ENCODE peak calls at places on chromosomes 11 and 22, in five cellular contexts. Y is GM12878, V is K562, M is A549, D is HepG2. B is an unnamed sample.

GRCh38 chr11:65912840-65913239 is 6.0 kb downstream of the C11orf68 start:
- DNase-seq in M (peak), Y (no peak), V (no peak), D (no peak), B (no peak)

GRCh38 chr11:108593214-108593909 is at the start of gene EXPH5:
- DNase-seq in D (peak), V (peak), M (peak), Y (peak), B (peak)

GRCh38 chr11:70810131-70810530 is 411.8 kb downstream of the CTTN start:
- DNase-seq in Y (no peak), V (no peak), D (no peak), M (no peak), B (no peak)

GRCh38 chr11:113167599-113167998 is 146.8 kb upstream of the TTC12 start:
- DNase-seq in M (no peak), D (no peak), Y (no peak), V (peak), B (no peak)

GRCh38 chr22:49728566-49729271 is 99.0 kb downstream of the BRD1 start:
- DNase-seq in V (no peak), M (no peak), Y (no peak), D (no peak), B (no peak)

GRCh38 chr22:43476341-43476740 is 64.5 kb downstream of the MPPED1 start:
- DNase-seq in V (no peak), Y (no peak), D (peak), M (peak), B (no peak)

GRCh38 chr11:17276236-17277023 is at the start of gene NUCB2:
- DNase-seq in Y (peak), D (peak), M (peak), V (peak), B (peak)

GRCh38 chr22:45009881-45010531 is at the start of gene PHF21B:
- DNase-seq in M (peak), Y (no peak), V (peak), D (no peak), B (no peak)

GRCh38 chr11:504053-504993 is 2.7 kb downstream of the RNH1 start:
- DNase-seq in V (peak), D (no peak), M (no peak), Y (no peak), B (no peak)

GRCh38 chr22:18997925-18998315 is 61.8 kb upstream of the PRODH start:
- DNase-seq in D (no peak), M (no peak), V (peak), Y (no peak), B (no peak)

GRCh38 chr22:40524392-40525249 is 111.9 kb downstream of the MRTFA start:
- DNase-seq in V (peak), M (peak), D (peak), Y (no peak), B (no peak)

GRCh38 chr11:117600261-117600783 is 196.7 kb downstream of the DSCAML1 start:
- DNase-seq in Y (no peak), V (no peak), D (no peak), M (no peak), B (no peak)

GRCh38 chr11:10490032-10490397 is 35.0 kb downstream of the AMPD3 start:
- DNase-seq in Y (no peak), V (peak), D (no peak), M (no peak), B (no peak)

DNA sequence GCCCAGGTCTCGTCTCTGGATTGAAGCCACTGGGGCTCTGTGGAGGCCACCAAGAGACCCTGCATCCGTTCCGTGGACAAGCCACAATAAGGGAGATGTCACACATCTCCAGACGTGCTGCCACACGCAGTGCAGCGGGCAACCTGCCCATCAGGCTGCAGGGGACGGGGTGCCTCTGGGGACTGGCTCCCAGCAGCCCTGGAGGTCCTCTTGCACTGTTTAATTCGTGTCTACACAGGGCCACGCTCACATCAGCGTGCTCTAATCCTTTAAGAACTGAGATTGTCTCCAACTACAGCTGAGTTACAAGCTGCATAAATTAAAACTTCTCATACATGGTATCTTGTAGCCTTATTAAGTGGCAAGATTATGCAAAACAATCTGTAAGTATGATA is 1232.2 kb downstream of the BRD1 start:
- DNase-seq in Y (no peak), M (no peak), V (no peak), D (no peak), B (no peak)
- TF ChIP-seq REST in Y (no peak), M (no peak), V (no peak), D (no peak), B (no peak)

DNA sequence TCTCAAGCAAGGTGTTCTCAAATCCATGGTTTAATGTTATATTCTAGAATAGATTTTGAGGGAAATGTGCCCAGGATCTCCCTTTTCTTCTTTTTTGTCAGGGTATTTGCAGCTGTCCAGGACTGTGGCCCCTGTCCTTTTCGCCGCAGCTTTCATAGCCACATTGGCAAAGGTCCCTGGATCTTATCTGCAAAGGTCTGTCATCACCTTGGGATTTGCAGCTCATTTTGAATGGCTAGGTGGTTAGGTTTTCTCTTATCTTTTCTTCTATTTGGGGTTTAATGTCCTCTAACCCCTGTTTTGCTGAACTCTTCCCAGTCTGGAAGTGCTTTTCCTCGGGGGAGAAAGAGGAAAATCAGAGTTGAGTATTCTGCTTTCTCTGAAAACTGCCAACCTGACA is 11.7 kb upstream of the C1QTNF4 start:
- DNase-seq in Y (no peak), M (no peak), D (no peak), V (no peak), B (no peak)
- TF ChIP-seq POLR2A in Y (no peak), M (no peak), D (no peak), V (no peak), B (no peak)

GRCh38 chr22:35205956-35206355 is 51.3 kb upstream of the HMGXB4 start:
- DNase-seq in D (no peak), Y (no peak), V (no peak), M (no peak), B (no peak)
- TF ChIP-seq REST in D (no peak), Y (no peak), V (no peak), M (no peak), B (no peak)

DNA sequence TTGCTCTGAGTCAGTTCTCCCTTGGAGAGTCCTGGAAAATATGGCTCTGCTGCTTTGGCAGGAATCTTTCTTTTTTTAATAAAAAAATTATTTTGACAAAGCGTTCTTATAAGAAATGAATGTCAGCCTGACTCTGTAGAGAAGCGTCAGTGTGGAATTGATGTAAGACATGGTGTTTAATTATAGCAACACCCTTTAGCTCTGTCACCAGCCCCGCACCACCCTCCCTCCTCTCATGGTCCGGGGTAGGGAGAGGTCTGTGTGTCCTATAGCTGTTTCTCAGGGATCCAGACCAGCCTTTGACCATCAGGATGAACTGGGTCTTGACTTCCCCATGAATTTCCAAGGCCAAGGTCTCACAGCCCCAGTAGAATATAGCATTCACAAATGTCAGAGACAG is 120.6 kb downstream of the CHST1 start:
- DNase-seq in V (no peak), M (no peak), Y (no peak), D (no peak), B (no peak)
- TF ChIP-seq POLR2A in V (no peak), M (no peak), Y (no peak), D (no peak), B (no peak)

GRCh38 chr22:26805131-26805530 is 147.7 kb downstream of the MIAT start:
- DNase-seq in V (no peak), D (no peak), M (no peak), Y (no peak), B (no peak)
- TF ChIP-seq REST in V (no peak), D (no peak), M (no peak), Y (no peak), B (no peak)

DNA sequence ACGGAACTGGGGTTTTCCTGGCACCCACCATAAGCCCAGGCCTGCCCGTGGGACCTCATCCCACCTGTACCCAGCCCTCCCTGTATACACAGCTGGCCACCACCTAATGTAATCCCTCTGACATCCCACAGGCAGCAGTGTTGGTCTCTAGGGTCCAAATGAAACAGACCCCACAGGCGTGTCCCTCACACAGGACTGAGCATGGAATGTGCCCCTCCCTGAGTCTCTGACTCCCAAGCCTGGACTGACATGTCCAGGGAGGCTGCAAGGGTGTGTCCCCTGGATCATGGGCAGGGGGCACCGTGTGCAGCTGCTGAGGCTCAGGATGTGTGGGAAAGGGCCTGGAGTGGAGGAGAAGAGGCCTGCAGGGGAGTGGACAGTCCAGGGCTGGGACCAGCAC is 50.6 kb upstream of the PPARA start:
- DNase-seq in Y (no peak), V (no peak), D (no peak), M (no peak), B (no peak)
- TF ChIP-seq POLR2A in Y (no peak), V (no peak), D (no peak), M (no peak), B (no peak)